ENCODE peak calls at places on chromosomes 16 and 17, in four cellular contexts. K is ovary, Z is GM12865, G is neural crest cell. T is an unnamed sample.

GRCh38 chr16:921321-921905 is 49.4 kb downstream of the LMF1 start:
- DNase-seq in K (no peak), Z (no peak), G (no peak), T (no peak)

GRCh38 chr16:56758432-56758831 is 28.5 kb downstream of the NUP93 start:
- DNase-seq in G (no peak), Z (no peak), K (no peak), T (no peak)

GRCh38 chr17:51572115-51572514 is 311.8 kb downstream of the UTP18 start:
- DNase-seq in G (no peak), Z (no peak), K (no peak), T (no peak)

GRCh38 chr16:81542609-81543570 is 98.3 kb downstream of the CMIP start:
- DNase-seq in G (no peak), K (no peak), Z (no peak), T (no peak)

GRCh38 chr17:79668344-79669250 is 57.7 kb upstream of the RBFOX3 start:
- DNase-seq in K (no peak), G (no peak), Z (no peak), T (no peak)

GRCh38 chr16:83706394-83706793 is 101.4 kb upstream of the HSBP1 start:
- DNase-seq in G (no peak), K (no peak), Z (no peak), T (peak; percentile 36)

GRCh38 chr16:83906690-83907089 is 7.8 kb downstream of the MLYCD start:
- DNase-seq in K (no peak), G (no peak), Z (no peak), T (no peak)

GRCh38 chr16:84928679-84929420 is 82.5 kb downstream of the ZDHHC7 start:
- DNase-seq in G (no peak), K (peak; percentile 86), Z (no peak), T (no peak)

GRCh38 chr16:87041286-87041685 is 275.9 kb downstream of the C16orf95 start:
- DNase-seq in Z (no peak), G (no peak), K (no peak), T (no peak)

GRCh38 chr17:58312824-58313223 is 15.8 kb downstream of the TSPOAP1 start:
- DNase-seq in G (no peak), Z (no peak), K (no peak), T (no peak)

GRCh38 chr17:1995321-1996242 is 29.6 kb downstream of the RTN4RL1 start:
- DNase-seq in G (no peak), K (no peak), Z (no peak), T (no peak)

GRCh38 chr16:89318871-89319627 is 101.5 kb downstream of the ZNF778 start:
- DNase-seq in Z (no peak), G (no peak), K (no peak), T (no peak)

GRCh38 chr17:17208013-17208412 is 1.9 kb upstream of the PLD6 start:
- DNase-seq in K (no peak), Z (no peak), G (no peak), T (no peak)

GRCh38 chr16:70589998-70590471 is 56.3 kb upstream of the IL34 start:
- DNase-seq in K (peak; percentile 69), G (no peak), Z (no peak), T (peak; percentile 32)

GRCh38 chr16:27238016-27238587 is 30.5 kb downstream of the NSMCE1 start:
- DNase-seq in Z (no peak), G (no peak), K (peak; percentile 36), T (no peak)

GRCh38 chr16:53053967-53054669 is 673 bp upstream of the CHD9 start:
- DNase-seq in K (peak; percentile 76), G (no peak), Z (peak; percentile 72), T (no peak)

GRCh38 chr17:59858167-59858790 is 34.5 kb downstream of the TUBD1 start:
- DNase-seq in K (no peak), G (no peak), Z (no peak), T (no peak)

GRCh38 chr17:80789356-80789902 is 202.2 kb upstream of the CHMP6 start:
- DNase-seq in G (no peak), Z (peak; percentile 85), K (no peak), T (peak; percentile 68)

GRCh38 chr17:39996789-39997188 is 16.2 kb downstream of the PSMD3 start:
- DNase-seq in G (no peak), K (no peak), Z (no peak), T (no peak)

GRCh38 chr17:58294034-58294433 is 13.3 kb upstream of the MPO start:
- DNase-seq in K (no peak), G (no peak), Z (no peak), T (no peak)

GRCh38 chr17:33494156-33494555 is 201.1 kb upstream of the ASIC2 start:
- DNase-seq in K (no peak), G (no peak), Z (no peak), T (no peak)

GRCh38 chr17:48038687-48039086 is 1.1 kb upstream of the COPZ2 start:
- DNase-seq in G (no peak), K (no peak), Z (no peak), T (no peak)

GRCh38 chr17:48037924-48038323 is 327 bp upstream of the COPZ2 start:
- DNase-seq in Z (no peak), K (no peak), G (no peak), T (no peak)

GRCh38 chr17:48036693-48037035 is 933 bp downstream of the COPZ2 start:
- DNase-seq in G (no peak), K (no peak), Z (no peak), T (no peak)

GRCh38 chr17:48031966-48032365 is 5.6 kb downstream of the COPZ2 start:
- DNase-seq in K (peak; percentile 13), Z (no peak), G (no peak), T (no peak)

GRCh38 chr17:48037036-48037881 is at the start of gene COPZ2:
- DNase-seq in Z (peak; percentile 60), G (peak; percentile 14), K (peak; percentile 72), T (no peak)
- TF ChIP-seq CTCF in Z (peak; percentile 84), G (peak; percentile 48), K (no peak), T (peak; percentile 77)

GRCh38 chr16:66328282-66328681 is 38.2 kb upstream of the CDH5 start:
- DNase-seq in K (no peak), G (no peak), Z (no peak), T (no peak)

GRCh38 chr16:66322174-66322573 is 44.3 kb upstream of the CDH5 start:
- DNase-seq in K (no peak), Z (no peak), G (no peak), T (no peak)

GRCh38 chr16:66325977-66326376 is 40.5 kb upstream of the CDH5 start:
- DNase-seq in Z (no peak), K (no peak), G (no peak), T (no peak)

GRCh38 chr16:66326995-66327513 is 39.4 kb upstream of the CDH5 start:
- DNase-seq in Z (no peak), G (no peak), K (no peak), T (no peak)

DNA sequence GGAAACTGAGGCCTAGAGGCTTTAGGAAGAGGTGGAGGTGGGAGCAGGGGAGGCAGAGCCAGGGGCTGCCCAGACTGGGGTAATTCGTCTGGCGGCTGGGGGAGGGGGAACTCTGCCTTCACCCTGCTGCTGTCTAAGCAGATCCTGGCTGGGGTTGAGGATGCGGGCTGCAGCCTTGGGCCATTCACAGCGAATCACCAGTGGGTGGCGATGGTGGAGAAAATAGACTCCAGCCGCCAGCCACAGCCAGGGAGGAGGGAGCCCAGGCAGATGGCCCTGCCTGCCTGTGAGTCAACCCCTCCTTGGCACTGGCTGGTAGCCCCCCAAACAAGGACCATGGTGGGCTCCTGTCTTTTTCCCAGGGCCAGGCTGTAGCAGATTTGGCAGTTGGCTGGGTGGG is 41.7 kb upstream of the CDH5 start:
- DNase-seq in Z (no peak), K (no peak), G (peak; percentile 26), T (peak; percentile 41)
- TF ChIP-seq CTCF in Z (peak; percentile 4), K (no peak), G (peak; percentile 28), T (peak; percentile 32)

DNA sequence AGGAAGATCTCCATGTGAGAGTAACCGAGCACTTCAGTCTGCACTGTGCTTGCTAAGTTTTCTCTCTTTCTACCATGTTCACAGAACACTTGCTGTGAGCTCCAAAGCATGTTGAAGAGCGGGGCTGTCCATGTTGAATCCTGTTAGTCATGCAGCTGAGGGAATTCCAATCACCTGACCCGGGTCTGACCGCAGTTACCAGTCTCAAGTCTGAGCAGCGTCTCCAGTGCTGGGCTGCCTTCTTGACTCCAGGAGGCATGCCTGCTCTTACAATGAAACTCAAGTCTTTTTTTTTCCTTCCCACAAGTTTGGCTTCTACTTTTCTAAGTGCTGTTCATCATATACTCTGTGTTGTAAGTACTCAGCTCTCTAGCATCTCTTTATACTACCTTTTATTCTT is 44.3 kb downstream of the HOXB1 start:
- DNase-seq in Z (peak; percentile 21), G (no peak), K (no peak), T (peak; percentile 96)
- TF ChIP-seq CTCF in Z (no peak), G (no peak), K (no peak), T (no peak)

DNA sequence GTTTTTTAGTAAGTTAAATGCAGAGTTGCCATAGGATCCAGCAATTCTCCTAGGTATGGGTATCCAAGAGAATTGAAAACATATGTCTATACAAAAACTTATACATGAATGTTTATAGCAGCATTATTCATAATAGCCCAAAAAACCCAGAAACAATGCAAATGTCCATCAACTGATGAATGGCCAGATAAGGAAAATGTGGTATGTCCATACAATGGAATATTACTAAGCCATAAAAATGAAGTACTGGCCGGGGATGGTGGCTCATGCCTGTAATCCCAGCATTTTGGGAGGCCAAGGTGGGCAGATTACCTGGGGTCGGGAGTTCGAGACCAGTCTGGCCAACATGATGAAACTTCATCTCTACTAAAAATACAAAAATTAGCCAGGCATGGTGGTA is 156.1 kb upstream of the PSMD7 start:
- DNase-seq in Z (no peak), K (no peak), G (no peak), T (no peak)
- TF ChIP-seq CTCF in Z (no peak), K (no peak), G (no peak), T (no peak)

T was measured in bronchial epithelial cell.